ENCODE peak calls at places on chromosomes 4 and X, in six cellular contexts. W, P, T, N, E and B are unnamed samples.

GRCh38 chr4:128812360-128812958 is 3.0 kb downstream of the JADE1 start:
- DNase-seq in E (peak), P (peak), N (peak), T (peak), W (peak), B (peak)

GRCh38 chrX:49912086-49912485 is 10.3 kb upstream of the CLCN5 start:
- DNase-seq in P (no peak), W (no peak), T (no peak), E (no peak), N (no peak), B (no peak)

GRCh38 chr4:176277162-176277904 is 8.3 kb upstream of the ASB5 start:
- DNase-seq in N (peak), E (no peak), P (peak), W (peak), T (peak), B (peak)

GRCh38 chr4:14879643-14880042 is 122.6 kb upstream of the CPEB2 start:
- DNase-seq in P (no peak), E (no peak), W (no peak), N (no peak), T (peak), B (no peak)

GRCh38 chrX:71143508-71143907 is 1.1 kb upstream of the NLGN3 start:
- DNase-seq in P (no peak), N (no peak), T (no peak), E (no peak), W (peak), B (no peak)

GRCh38 chr4:123599920-123600394 is 203.4 kb downstream of the SPRY1 start:
- DNase-seq in P (peak), T (no peak), E (peak), N (peak), W (peak), B (peak)

GRCh38 chr4:139576219-139576618 is 20.2 kb upstream of the SETD7 start:
- DNase-seq in W (peak), E (no peak), P (no peak), T (no peak), N (peak), B (no peak)

GRCh38 chr4:123564758-123565346 is 168.3 kb downstream of the SPRY1 start:
- DNase-seq in T (peak), W (peak), E (peak), N (peak), P (peak), B (peak)

GRCh38 chrX:70219938-70220764 is 14.3 kb upstream of the AWAT1 start:
- DNase-seq in W (peak), T (peak), E (no peak), N (no peak), P (no peak), B (no peak)

GRCh38 chr4:17091104-17091503 is 192.7 kb upstream of the LDB2 start:
- DNase-seq in N (no peak), E (no peak), W (no peak), T (no peak), P (no peak), B (no peak)

GRCh38 chr4:76699911-76700310 is 198.0 kb downstream of the SOWAHB start:
- DNase-seq in W (no peak), E (no peak), T (no peak), P (no peak), N (no peak), B (no peak)

DNA sequence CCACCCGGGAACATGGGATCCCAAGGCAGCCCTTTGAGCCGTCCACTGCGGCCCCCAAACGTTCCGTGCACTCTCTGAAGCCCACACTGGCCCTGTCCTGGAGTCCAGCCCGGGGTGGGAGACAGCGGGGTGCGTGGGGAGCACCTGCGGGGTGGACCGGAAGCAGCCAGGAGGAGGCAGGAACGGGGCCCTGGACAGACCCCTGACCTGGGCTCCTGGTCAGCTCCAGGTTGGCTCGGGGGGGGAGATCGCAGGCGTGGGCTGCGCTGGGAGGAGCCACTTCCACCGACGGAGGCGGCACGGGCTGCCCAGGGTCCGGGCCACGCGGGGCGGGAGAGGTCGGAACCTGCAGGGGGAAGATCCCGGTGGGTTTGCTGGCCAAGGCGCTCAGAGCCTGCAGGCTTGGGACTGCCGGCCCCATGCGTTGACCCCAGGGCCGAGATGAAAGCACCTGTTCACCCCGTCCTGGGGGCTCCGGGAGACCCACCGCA is 5.7 kb upstream of the PLCXD1 start:
- DNase-seq in W (no peak), N (no peak), P (no peak), E (peak), T (no peak), B (no peak)
- H3K23ac ChIP-seq in W (no peak), N (no peak), P (no peak), E (no peak), T (no peak), B (peak)

DNA sequence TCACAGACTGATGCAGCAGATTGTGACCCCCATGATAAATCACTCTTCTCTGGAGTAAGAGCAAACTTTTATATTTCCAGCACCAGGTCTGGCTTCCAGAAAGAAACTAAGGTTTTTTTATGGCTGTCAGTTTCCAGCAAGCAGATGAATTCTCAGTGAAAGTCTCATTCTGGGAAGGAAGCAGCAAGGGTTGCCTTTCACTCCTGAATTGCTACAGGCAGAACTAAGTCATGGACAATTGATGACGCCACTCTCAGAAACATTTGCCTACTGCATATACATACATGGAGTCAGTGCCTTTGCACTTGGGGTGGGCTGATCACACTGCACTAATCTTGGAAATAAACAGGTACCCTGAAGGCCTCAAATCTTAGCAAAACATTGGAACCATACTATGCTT is 80.0 kb downstream of the IL21 start:
- DNase-seq in P (no peak), N (no peak), E (no peak), T (no peak), W (no peak), B (no peak)
- H3K14ac ChIP-seq in P (no peak), N (no peak), E (no peak), T (no peak), W (no peak), B (no peak)

GRCh38 chr4:85086721-85087120 is 120.2 kb upstream of the WDFY3 start:
- DNase-seq in P (no peak), T (no peak), E (no peak), W (no peak), N (peak), B (no peak)
- H3K23ac ChIP-seq in P (no peak), T (no peak), E (no peak), W (no peak), N (no peak), B (no peak)

DNA sequence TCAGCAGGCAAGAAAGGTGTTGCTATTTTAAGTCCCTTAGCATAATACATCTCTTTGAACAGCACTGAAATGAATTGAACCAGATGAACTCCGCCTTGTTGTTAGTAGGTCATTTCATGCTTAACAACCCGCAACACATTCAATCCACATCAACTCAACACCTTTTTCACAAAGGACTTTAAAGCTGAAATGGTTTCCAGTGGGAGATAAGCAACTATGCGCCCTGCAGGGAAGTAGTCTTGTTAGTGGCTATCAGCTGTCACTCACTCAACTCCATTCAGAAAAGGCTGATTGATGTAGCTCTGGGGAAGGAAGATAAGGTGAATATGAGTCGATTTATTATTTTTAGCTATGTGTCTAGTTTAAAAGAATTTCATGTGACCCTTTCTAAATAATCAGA is 46.0 kb downstream of the ATP8A1 start:
- DNase-seq in N (no peak), T (no peak), E (no peak), W (no peak), P (no peak), B (no peak)
- H3K14ac ChIP-seq in N (no peak), T (no peak), E (no peak), W (no peak), P (no peak), B (no peak)